ENCODE peak calls at places on chromosomes 3 and 15, in seven cellular contexts. W is A549; T is CD4-positive, alpha-beta memory T cell; L is stimulated activated CD4-positive, alpha-beta T cell treated with anti-CD3 and anti-CD28 coated beads, TNF-alpha, amount 100 ng/mL, for 24 hours; G is BE2C; V is colonic mucosa; Z is cerebellum. U is an unnamed sample.

GRCh38 chr3:126128504-126129407 is 44.8 kb upstream of the SLC41A3 start:
- DNase-seq in W (no peak), G (peak), Z (no peak), T (no peak), V (peak), L (no peak), U (no peak)

GRCh38 chr3:64550745-64551144 is 137.1 kb downstream of the ADAMTS9 start:
- DNase-seq in W (no peak), L (no peak), T (no peak), Z (no peak), G (no peak), V (no peak), U (no peak)

GRCh38 chr3:104349836-104350235 is 1016.9 kb upstream of the ALCAM start:
- DNase-seq in G (no peak), L (no peak), V (no peak), Z (no peak), W (no peak), T (no peak), U (no peak)

GRCh38 chr15:64138542-64138941 is 13.0 kb upstream of the SNX22 start:
- DNase-seq in T (no peak), W (no peak), L (no peak), G (no peak), V (no peak), Z (no peak), U (no peak)

GRCh38 chr3:174397848-174398247 is 461.3 kb upstream of the NAALADL2 start:
- DNase-seq in L (no peak), W (no peak), Z (no peak), V (no peak), G (no peak), T (no peak), U (no peak)

GRCh38 chr15:76470691-76471090 is 134.1 kb downstream of the ISL2 start:
- DNase-seq in G (no peak), L (no peak), T (no peak), W (no peak), Z (no peak), V (no peak), U (no peak)

GRCh38 chr15:70109522-70109921 is 11.8 kb upstream of the TLE3 start:
- DNase-seq in Z (no peak), V (no peak), L (no peak), T (no peak), G (no peak), W (no peak), U (no peak)

GRCh38 chr15:69945729-69946128 is 152.0 kb downstream of the TLE3 start:
- DNase-seq in G (no peak), W (no peak), T (no peak), L (no peak), Z (no peak), V (no peak), U (no peak)

GRCh38 chr3:65181397-65181871 is 493.6 kb upstream of the ADAMTS9 start:
- DNase-seq in L (no peak), G (no peak), W (no peak), T (no peak), V (peak), Z (no peak), U (no peak)

GRCh38 chr3:57080171-57080570 is 19.7 kb downstream of the SPATA12 start:
- DNase-seq in V (no peak), W (no peak), Z (no peak), G (no peak), L (no peak), T (no peak), U (no peak)

GRCh38 chr3:13106308-13106970 is 33.2 kb upstream of the IQSEC1 start:
- DNase-seq in T (no peak), W (peak), Z (no peak), L (no peak), V (no peak), G (no peak), U (no peak)

GRCh38 chr15:55780292-55780691 is 37.3 kb upstream of the PRTG start:
- DNase-seq in G (no peak), T (no peak), Z (no peak), V (no peak), W (no peak), L (no peak), U (no peak)

GRCh38 chr15:55555089-55555488 is 33.1 kb downstream of the PYGO1 start:
- DNase-seq in L (no peak), G (no peak), W (no peak), Z (no peak), T (no peak), V (no peak), U (no peak)

GRCh38 chr3:194042947-194043346 is 93.0 kb upstream of the HES1 start:
- DNase-seq in V (no peak), L (no peak), T (no peak), Z (no peak), W (no peak), G (no peak), U (no peak)

GRCh38 chr15:100207053-100207452 is 134.7 kb downstream of the ADAMTS17 start:
- DNase-seq in W (no peak), L (no peak), Z (no peak), G (no peak), V (no peak), T (no peak), U (no peak)

GRCh38 chr15:35181538-35181937 is 96.4 kb upstream of the NANOGP8 start:
- DNase-seq in V (no peak), T (no peak), L (no peak), G (no peak), Z (no peak), W (no peak), U (no peak)

GRCh38 chr3:113532698-113533533 is 561 bp downstream of the SIDT1 start:
- DNase-seq in Z (peak), L (peak), G (peak), T (no peak), V (peak), W (peak), U (no peak)

GRCh38 chr3:79358327-79358726 is 409.5 kb downstream of the ROBO1 start:
- DNase-seq in V (no peak), W (no peak), G (no peak), T (no peak), Z (no peak), L (no peak), U (no peak)

GRCh38 chr15:77851696-77852095 is 219.0 kb upstream of the LINGO1 start:
- DNase-seq in V (no peak), L (no peak), T (no peak), Z (no peak), W (no peak), G (no peak), U (no peak)

GRCh38 chr15:28943611-28944230 is 57.9 kb downstream of the APBA2 start:
- DNase-seq in T (no peak), Z (no peak), L (no peak), V (no peak), G (no peak), W (no peak), U (no peak)

GRCh38 chr3:125460233-125460632 is 59.8 kb downstream of the SNX4 start:
- DNase-seq in V (no peak), T (no peak), G (no peak), W (no peak), Z (no peak), L (no peak), U (no peak)

GRCh38 chr3:43870110-43870509 is 179.4 kb downstream of the ABHD5 start:
- DNase-seq in T (no peak), V (no peak), W (peak), Z (no peak), L (no peak), G (no peak), U (no peak)

GRCh38 chr3:16205156-16205870 is 30.8 kb downstream of the GALNT15 start:
- DNase-seq in V (no peak), G (no peak), L (no peak), T (no peak), Z (no peak), W (no peak), U (no peak)

GRCh38 chr3:117035785-117036184 is 326.2 kb downstream of the TUSC7 start:
- DNase-seq in T (no peak), W (no peak), V (peak), L (no peak), Z (no peak), G (peak), U (no peak)

GRCh38 chr3:128623762-128624176 is 26.8 kb downstream of the RPN1 start:
- DNase-seq in V (no peak), T (no peak), L (no peak), Z (no peak), G (no peak), W (no peak), U (no peak)

GRCh38 chr3:108103040-108103751 is 12.4 kb upstream of the CD47 start:
- DNase-seq in T (no peak), W (no peak), L (no peak), Z (no peak), V (no peak), G (no peak), U (no peak)

GRCh38 chr3:76643620-76644019 is 396.3 kb upstream of the ROBO2 start:
- DNase-seq in Z (no peak), V (no peak), T (no peak), G (no peak), W (no peak), L (no peak), U (no peak)

GRCh38 chr3:67601385-67601784 is 53.0 kb downstream of the SUCLG2 start:
- DNase-seq in W (no peak), G (no peak), V (no peak), Z (no peak), T (no peak), L (no peak), U (no peak)

GRCh38 chr15:60396100-60396499 is 1.7 kb downstream of the ANXA2 start:
- DNase-seq in T (no peak), V (no peak), G (no peak), W (no peak), L (no peak), Z (no peak), U (no peak)

GRCh38 chr3:169969696-169970095 is 3.1 kb downstream of the SEC62 start:
- DNase-seq in W (no peak), V (no peak), Z (no peak), T (no peak), L (no peak), G (no peak), U (no peak)

U was measured in hypothalamus.